ENCODE peak calls at places on chromosomes 2 and 18, in nine cellular contexts. One of them, this sample, is unnamed. For H3K4me1 and H3K9me3, the result is how much of the 10 kb centered on the place peaks cover.

GRCh38 chr2:241959751-241960269 is 90.3 kb downstream of the RTP5 start:
- DNase-seq in lower lobe of right lung: no peak
- DNase-seq in HCT116: no peak
- DNase-seq in ovary: no peak
- DNase-seq in BE2C: no peak
- DNase-seq in uterus: peak
- DNase-seq in A549: no peak
- DNase-seq in psoas muscle: no peak
- DNase-seq in fibroblast of lung: no peak
- DNase-seq in this sample: no peak

GRCh38 chr18:51234117-51235010 is 36.9 kb upstream of the MEX3C start:
- DNase-seq in psoas muscle: no peak
- DNase-seq in uterus: no peak
- DNase-seq in fibroblast of lung: no peak
- DNase-seq in A549: no peak
- DNase-seq in lower lobe of right lung: no peak
- DNase-seq in BE2C: no peak
- DNase-seq in HCT116: no peak
- DNase-seq in ovary: no peak
- DNase-seq in this sample: no peak

GRCh38 chr2:130872276-130873125 is 35.8 kb downstream of the ARHGEF4 start:
- DNase-seq in lower lobe of right lung: no peak
- DNase-seq in BE2C: no peak
- DNase-seq in HCT116: no peak
- DNase-seq in ovary: no peak
- DNase-seq in psoas muscle: no peak
- DNase-seq in fibroblast of lung: no peak
- DNase-seq in uterus: no peak
- DNase-seq in A549: no peak
- DNase-seq in this sample: no peak

GRCh38 chr2:169159686-169160085 is 90.3 kb downstream of the DHRS9 start:
- DNase-seq in HCT116: no peak
- DNase-seq in psoas muscle: no peak
- DNase-seq in uterus: no peak
- DNase-seq in lower lobe of right lung: no peak
- DNase-seq in BE2C: no peak
- DNase-seq in A549: no peak
- DNase-seq in ovary: no peak
- DNase-seq in fibroblast of lung: no peak
- DNase-seq in this sample: no peak

GRCh38 chr2:10378189-10378588 is 69.9 kb downstream of the ODC1 start:
- DNase-seq in lower lobe of right lung: no peak
- DNase-seq in fibroblast of lung: no peak
- DNase-seq in psoas muscle: no peak
- DNase-seq in BE2C: no peak
- DNase-seq in HCT116: no peak
- DNase-seq in uterus: no peak
- DNase-seq in ovary: no peak
- DNase-seq in A549: no peak
- DNase-seq in this sample: no peak

GRCh38 chr18:3451989-3452749 is 2.2 kb downstream of the TGIF1 start:
- DNase-seq in HCT116: no peak
- DNase-seq in lower lobe of right lung: peak
- DNase-seq in A549: no peak
- DNase-seq in psoas muscle: peak
- DNase-seq in fibroblast of lung: peak
- DNase-seq in BE2C: no peak
- DNase-seq in uterus: peak
- DNase-seq in ovary: peak
- DNase-seq in this sample: peak

GRCh38 chr2:72147303-72147970 is at the start of gene CYP26B1:
- DNase-seq in ovary: no peak
- DNase-seq in fibroblast of lung: no peak
- DNase-seq in lower lobe of right lung: peak
- DNase-seq in HCT116: no peak
- DNase-seq in psoas muscle: peak
- DNase-seq in uterus: peak
- DNase-seq in A549: no peak
- DNase-seq in BE2C: no peak
- DNase-seq in this sample: peak

GRCh38 chr2:127187081-127187775 is 32.9 kb downstream of the CYP27C1 start:
- DNase-seq in BE2C: no peak
- DNase-seq in HCT116: no peak
- DNase-seq in ovary: no peak
- DNase-seq in psoas muscle: no peak
- DNase-seq in fibroblast of lung: no peak
- DNase-seq in uterus: no peak
- DNase-seq in lower lobe of right lung: no peak
- DNase-seq in A549: no peak
- DNase-seq in this sample: peak

GRCh38 chr2:86039963-86040655 is 65.6 kb downstream of the POLR1A start:
- DNase-seq in lower lobe of right lung: no peak
- DNase-seq in fibroblast of lung: no peak
- DNase-seq in BE2C: no peak
- DNase-seq in ovary: peak
- DNase-seq in A549: no peak
- DNase-seq in HCT116: no peak
- DNase-seq in uterus: no peak
- DNase-seq in psoas muscle: no peak
- DNase-seq in this sample: peak

GRCh38 chr2:166413255-166413654 is 37.5 kb upstream of the SCN9A start:
- DNase-seq in HCT116: no peak
- DNase-seq in lower lobe of right lung: no peak
- DNase-seq in uterus: no peak
- DNase-seq in A549: no peak
- DNase-seq in BE2C: no peak
- DNase-seq in psoas muscle: no peak
- DNase-seq in fibroblast of lung: peak
- DNase-seq in ovary: no peak
- DNase-seq in this sample: no peak

GRCh38 chr2:179849719-179850118 is 11.7 kb downstream of the ZNF385B start:
- DNase-seq in BE2C: no peak
- DNase-seq in uterus: no peak
- DNase-seq in psoas muscle: no peak
- DNase-seq in lower lobe of right lung: no peak
- DNase-seq in A549: no peak
- DNase-seq in ovary: no peak
- DNase-seq in fibroblast of lung: no peak
- DNase-seq in HCT116: no peak
- DNase-seq in this sample: no peak

GRCh38 chr2:172962824-172963223 is 112.8 kb upstream of the MAP3K20 start:
- DNase-seq in uterus: no peak
- DNase-seq in BE2C: no peak
- DNase-seq in HCT116: no peak
- DNase-seq in ovary: no peak
- DNase-seq in A549: no peak
- DNase-seq in lower lobe of right lung: no peak
- DNase-seq in psoas muscle: no peak
- DNase-seq in fibroblast of lung: peak
- DNase-seq in this sample: no peak

GRCh38 chr18:78979682-78980278 is at the start of gene SALL3:
- DNase-seq in BE2C: no peak
- DNase-seq in psoas muscle: no peak
- DNase-seq in HCT116: no peak
- DNase-seq in ovary: no peak
- DNase-seq in lower lobe of right lung: no peak
- DNase-seq in fibroblast of lung: peak
- DNase-seq in uterus: no peak
- DNase-seq in A549: no peak
- DNase-seq in this sample: no peak

GRCh38 chr2:189551808-189552207 is 28.8 kb downstream of the SLC40A1 start:
- DNase-seq in fibroblast of lung: no peak
- DNase-seq in ovary: no peak
- DNase-seq in uterus: no peak
- DNase-seq in psoas muscle: no peak
- DNase-seq in A549: no peak
- DNase-seq in HCT116: no peak
- DNase-seq in BE2C: no peak
- DNase-seq in lower lobe of right lung: no peak
- DNase-seq in this sample: no peak

GRCh38 chr2:159875083-159875482 is 77.1 kb upstream of the CD302 start:
- DNase-seq in psoas muscle: peak
- DNase-seq in A549: no peak
- DNase-seq in ovary: peak
- DNase-seq in lower lobe of right lung: no peak
- DNase-seq in fibroblast of lung: no peak
- DNase-seq in uterus: no peak
- DNase-seq in HCT116: no peak
- DNase-seq in BE2C: no peak
- DNase-seq in this sample: peak

GRCh38 chr2:148519013-148519412 is 125.5 kb upstream of the EPC2 start:
- DNase-seq in fibroblast of lung: no peak
- DNase-seq in A549: no peak
- DNase-seq in BE2C: no peak
- DNase-seq in psoas muscle: no peak
- DNase-seq in HCT116: no peak
- DNase-seq in ovary: no peak
- DNase-seq in lower lobe of right lung: no peak
- DNase-seq in uterus: no peak
- DNase-seq in this sample: no peak

GRCh38 chr2:191038241-191038725 is 24.3 kb upstream of the STAT1 start:
- DNase-seq in lower lobe of right lung: no peak
- DNase-seq in BE2C: no peak
- DNase-seq in ovary: no peak
- DNase-seq in fibroblast of lung: peak
- DNase-seq in psoas muscle: no peak
- DNase-seq in HCT116: no peak
- DNase-seq in uterus: no peak
- DNase-seq in A549: no peak
- DNase-seq in this sample: no peak

DNA sequence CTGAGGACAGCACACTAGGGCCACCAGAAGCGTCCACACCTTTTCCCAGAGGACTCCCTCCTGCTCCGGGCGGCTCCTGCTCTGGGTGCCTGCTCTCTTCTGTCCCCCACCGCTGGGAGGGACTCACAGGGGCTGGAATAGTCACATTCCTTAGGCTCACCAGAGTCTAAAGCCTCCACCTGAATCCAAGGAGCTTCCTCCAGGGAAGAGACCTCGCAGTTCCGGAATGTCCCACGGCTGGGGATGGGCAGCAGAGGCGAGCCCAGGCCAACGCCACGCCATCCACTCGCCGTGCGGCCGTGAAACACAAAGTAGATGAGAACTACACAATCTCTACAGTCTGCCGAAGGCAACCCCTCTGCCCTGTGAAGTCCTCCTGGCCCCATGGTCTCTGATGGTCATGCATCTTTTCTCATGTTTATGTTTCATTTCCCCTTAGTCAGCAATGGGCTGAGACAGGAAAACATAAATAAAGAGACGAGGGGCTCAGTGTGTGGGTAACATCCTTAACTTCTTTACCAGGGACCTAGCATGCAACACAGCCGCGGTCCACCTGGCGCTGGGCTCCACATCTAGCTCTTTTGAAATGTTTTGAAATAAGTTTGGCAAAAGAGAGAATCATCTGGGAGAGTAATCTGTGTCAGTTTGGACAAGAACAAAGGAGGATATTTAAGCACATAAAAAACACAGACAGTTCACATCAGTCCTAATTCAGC is 98.4 kb downstream of the PXDN start:
- DNase-seq in A549: no peak
- DNase-seq in uterus: no peak
- DNase-seq in fibroblast of lung: no peak
- DNase-seq in BE2C: no peak
- DNase-seq in psoas muscle: no peak
- DNase-seq in ovary: no peak
- DNase-seq in HCT116: no peak
- DNase-seq in lower lobe of right lung: no peak
- DNase-seq in this sample: peak
- H3K4me3 ChIP-seq in A549: no peak
- H3K4me3 ChIP-seq in uterus: no peak
- H3K4me3 ChIP-seq in fibroblast of lung: no peak
- H3K4me3 ChIP-seq in BE2C: no peak
- H3K4me3 ChIP-seq in psoas muscle: no peak
- H3K4me3 ChIP-seq in ovary: no peak
- H3K4me3 ChIP-seq in HCT116: no peak
- H3K4me3 ChIP-seq in lower lobe of right lung: no peak
- H3K4me3 ChIP-seq in this sample: no peak

DNA sequence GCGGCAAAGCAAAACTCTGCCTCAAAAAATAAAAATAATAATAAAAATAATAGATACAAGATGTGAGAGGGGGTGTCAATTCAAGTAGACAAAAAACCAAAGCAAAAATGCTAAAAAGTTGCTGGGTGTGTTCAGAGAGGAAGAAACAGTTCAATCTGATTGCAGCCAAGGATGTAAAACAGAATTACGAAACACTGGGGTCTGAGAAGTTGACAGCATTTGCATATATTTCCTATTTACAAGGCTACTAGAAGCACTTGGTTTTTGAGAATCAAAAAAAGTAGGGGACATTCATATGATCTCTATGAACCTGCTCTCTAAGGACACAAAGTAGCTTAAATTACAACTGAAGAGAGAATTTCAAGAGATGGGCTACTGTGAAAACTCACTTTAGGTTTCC is 7.6 kb downstream of the TRIP12 start:
- DNase-seq in fibroblast of lung: no peak
- DNase-seq in uterus: no peak
- DNase-seq in psoas muscle: no peak
- DNase-seq in ovary: no peak
- DNase-seq in BE2C: no peak
- DNase-seq in lower lobe of right lung: no peak
- DNase-seq in A549: no peak
- DNase-seq in HCT116: no peak
- DNase-seq in this sample: no peak
- H3K4me1 ChIP-seq in fibroblast of lung: under half
- H3K4me1 ChIP-seq in uterus: under half
- H3K4me1 ChIP-seq in psoas muscle: half or more
- H3K4me1 ChIP-seq in ovary: under half
- H3K4me1 ChIP-seq in BE2C: under half
- H3K4me1 ChIP-seq in lower lobe of right lung: half or more
- H3K4me1 ChIP-seq in A549: under half
- H3K4me1 ChIP-seq in HCT116: under half
- H3K4me1 ChIP-seq in this sample: under half

GRCh38 chr2:13113016-13113415 is 396.3 kb downstream of the TRIB2 start:
- DNase-seq in HCT116: no peak
- DNase-seq in ovary: no peak
- DNase-seq in A549: no peak
- DNase-seq in uterus: no peak
- DNase-seq in psoas muscle: no peak
- DNase-seq in fibroblast of lung: no peak
- DNase-seq in BE2C: no peak
- DNase-seq in lower lobe of right lung: no peak
- DNase-seq in this sample: no peak

GRCh38 chr2:13109516-13109915 is 392.8 kb downstream of the TRIB2 start:
- DNase-seq in HCT116: no peak
- DNase-seq in fibroblast of lung: no peak
- DNase-seq in ovary: no peak
- DNase-seq in A549: no peak
- DNase-seq in BE2C: no peak
- DNase-seq in psoas muscle: no peak
- DNase-seq in lower lobe of right lung: no peak
- DNase-seq in uterus: no peak
- DNase-seq in this sample: no peak

GRCh38 chr2:13114391-13114790 is 397.7 kb downstream of the TRIB2 start:
- DNase-seq in psoas muscle: no peak
- DNase-seq in ovary: no peak
- DNase-seq in A549: no peak
- DNase-seq in fibroblast of lung: peak
- DNase-seq in lower lobe of right lung: no peak
- DNase-seq in uterus: no peak
- DNase-seq in BE2C: peak
- DNase-seq in HCT116: no peak
- DNase-seq in this sample: no peak
- H3K9me3 ChIP-seq in psoas muscle: under half
- H3K9me3 ChIP-seq in ovary: under half
- H3K9me3 ChIP-seq in A549: under half
- H3K9me3 ChIP-seq in fibroblast of lung: under half
- H3K9me3 ChIP-seq in lower lobe of right lung: under half
- H3K9me3 ChIP-seq in uterus: under half
- H3K9me3 ChIP-seq in BE2C: under half
- H3K9me3 ChIP-seq in HCT116: under half
- H3K9me3 ChIP-seq in this sample: under half

GRCh38 chr18:76476665-76477561 is 18.1 kb downstream of the ZNF516 start:
- DNase-seq in HCT116: no peak
- DNase-seq in uterus: no peak
- DNase-seq in fibroblast of lung: peak
- DNase-seq in A549: peak
- DNase-seq in ovary: no peak
- DNase-seq in lower lobe of right lung: no peak
- DNase-seq in psoas muscle: no peak
- DNase-seq in BE2C: no peak
- DNase-seq in this sample: no peak
- H3K4me3 ChIP-seq in HCT116: peak
- H3K4me3 ChIP-seq in uterus: no peak
- H3K4me3 ChIP-seq in fibroblast of lung: peak
- H3K4me3 ChIP-seq in A549: peak
- H3K4me3 ChIP-seq in ovary: peak
- H3K4me3 ChIP-seq in lower lobe of right lung: peak
- H3K4me3 ChIP-seq in psoas muscle: peak
- H3K4me3 ChIP-seq in BE2C: no peak
- H3K4me3 ChIP-seq in this sample: peak

This sample was measured in aorta.